ENCODE peak calls at places on chromosomes 2 and 18, in five cellular contexts. C is A549, N is K562, F is HepG2, V is GM12878. Q is an unnamed sample. For H3K4me1, the result is how much of the 10 kb centered on the place peaks cover.

GRCh38 chr2:240433973-240434727 is 1.3 kb upstream of the GPC1 start:
- DNase-seq in C (peak), F (no peak), V (no peak), N (peak), Q (peak)

GRCh38 chr2:72953976-72954375 is 36.7 kb downstream of the EMX1 start:
- DNase-seq in N (no peak), C (no peak), V (no peak), F (no peak), Q (no peak)

GRCh38 chr2:210635257-210635656 is 78.9 kb downstream of the CPS1 start:
- DNase-seq in C (no peak), N (no peak), V (no peak), F (no peak), Q (no peak)

GRCh38 chr2:201242562-201243277 is 17.6 kb upstream of the CASP8 start:
- DNase-seq in N (no peak), V (no peak), F (no peak), C (no peak), Q (no peak)

GRCh38 chr2:126662623-126663022 is 6.7 kb downstream of the GYPC start:
- DNase-seq in N (no peak), F (no peak), C (no peak), V (no peak), Q (no peak)

GRCh38 chr2:58734365-58734764 is 493.2 kb upstream of the FANCL start:
- DNase-seq in F (peak), N (peak), V (no peak), C (peak), Q (peak)

GRCh38 chr2:164792316-164793127 is 49.1 kb downstream of the COBLL1 start:
- DNase-seq in N (no peak), V (no peak), C (peak), F (no peak), Q (no peak)

GRCh38 chr2:196259507-196260481 is 88.4 kb upstream of the STK17B start:
- DNase-seq in F (peak), V (no peak), N (peak), C (peak), Q (peak)

GRCh38 chr18:58324824-58325520 is 280.9 kb downstream of the NEDD4L start:
- DNase-seq in V (no peak), C (no peak), F (no peak), N (no peak), Q (no peak)

GRCh38 chr2:66872926-66873714 is 438.2 kb downstream of the MEIS1 start:
- DNase-seq in N (no peak), V (no peak), C (no peak), F (no peak), Q (no peak)

GRCh38 chr2:227325824-227326195 is 759 bp downstream of the MFF start:
- DNase-seq in V (no peak), F (peak), C (peak), N (peak), Q (peak)

GRCh38 chr18:68152770-68153169 is 562.1 kb downstream of the TMX3 start:
- DNase-seq in V (no peak), F (peak), C (peak), N (no peak), Q (no peak)

GRCh38 chr2:234763051-234763909 is 188.5 kb upstream of the SH3BP4 start:
- DNase-seq in V (no peak), N (no peak), F (peak), C (no peak), Q (no peak)

GRCh38 chr2:5982911-5983310 is 290.7 kb downstream of the SOX11 start:
- DNase-seq in C (no peak), V (no peak), F (no peak), N (no peak), Q (no peak)

GRCh38 chr2:133641497-133641896 is 73.2 kb upstream of the NCKAP5 start:
- DNase-seq in C (peak), F (no peak), V (no peak), N (no peak), Q (no peak)

GRCh38 chr2:239164281-239164871 is 236.4 kb downstream of the HDAC4 start:
- DNase-seq in F (no peak), N (no peak), V (no peak), C (no peak), Q (no peak)

GRCh38 chr2:110717734-110718133 is 14.6 kb upstream of the ACOXL start:
- DNase-seq in F (no peak), V (no peak), C (no peak), N (no peak), Q (no peak)

DNA sequence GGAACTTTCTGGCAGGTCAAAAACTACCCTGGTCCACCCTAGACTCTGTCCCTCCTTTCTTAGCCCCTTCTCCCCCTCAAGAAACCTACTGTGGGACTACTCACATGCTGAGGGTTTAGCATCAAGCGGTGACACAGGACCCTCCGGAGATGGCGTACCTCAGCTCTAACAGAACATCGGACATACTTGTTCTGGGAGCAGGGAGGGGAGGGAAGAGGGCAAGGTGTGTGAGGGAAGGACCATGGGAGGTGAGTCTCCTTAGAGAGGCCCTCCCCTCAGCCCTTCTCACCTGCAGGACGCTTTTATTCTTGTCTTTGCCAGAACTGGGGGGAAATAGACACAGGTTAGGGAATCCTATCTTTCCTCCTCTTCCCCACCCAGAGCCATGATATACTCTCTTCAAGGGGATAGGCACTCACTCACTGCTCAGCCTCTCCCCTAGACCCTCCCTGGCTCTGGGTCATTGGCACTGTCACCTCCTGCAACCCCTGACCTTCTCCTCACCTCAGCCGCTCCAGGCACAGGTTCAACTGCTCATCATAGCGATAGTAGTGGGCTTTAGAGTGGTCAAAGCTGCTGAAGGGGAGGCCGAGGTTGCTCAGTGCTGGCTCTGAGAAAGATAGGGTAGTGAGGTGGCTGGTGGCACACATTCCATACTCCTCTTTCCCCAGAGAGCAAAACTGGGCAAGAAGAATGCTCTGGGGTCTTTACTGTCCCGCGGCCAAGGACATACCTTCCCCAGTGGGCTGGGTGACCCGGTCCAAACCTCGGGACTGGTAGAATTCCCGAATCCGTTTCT is 1.8 kb downstream of the PCGF1 start:
- DNase-seq in F (no peak), V (no peak), C (no peak), N (no peak), Q (no peak)
- H3K4me1 ChIP-seq in F (half or more), V (under half), C (under half), N (half or more), Q (under half)

GRCh38 chr2:113218283-113219091 is 44.7 kb downstream of the PSD4 start:
- DNase-seq in C (peak), V (no peak), F (peak), N (no peak), Q (no peak)

GRCh38 chr2:113216891-113217454 is 43.2 kb downstream of the PSD4 start:
- DNase-seq in C (no peak), V (no peak), F (no peak), N (no peak), Q (peak)

GRCh38 chr2:113216321-113216720 is 42.5 kb downstream of the PSD4 start:
- DNase-seq in V (no peak), N (no peak), C (no peak), F (no peak), Q (no peak)

GRCh38 chr2:113219092-113219441 is 45.3 kb downstream of the PSD4 start:
- DNase-seq in C (no peak), F (no peak), V (no peak), N (no peak), Q (no peak)

DNA sequence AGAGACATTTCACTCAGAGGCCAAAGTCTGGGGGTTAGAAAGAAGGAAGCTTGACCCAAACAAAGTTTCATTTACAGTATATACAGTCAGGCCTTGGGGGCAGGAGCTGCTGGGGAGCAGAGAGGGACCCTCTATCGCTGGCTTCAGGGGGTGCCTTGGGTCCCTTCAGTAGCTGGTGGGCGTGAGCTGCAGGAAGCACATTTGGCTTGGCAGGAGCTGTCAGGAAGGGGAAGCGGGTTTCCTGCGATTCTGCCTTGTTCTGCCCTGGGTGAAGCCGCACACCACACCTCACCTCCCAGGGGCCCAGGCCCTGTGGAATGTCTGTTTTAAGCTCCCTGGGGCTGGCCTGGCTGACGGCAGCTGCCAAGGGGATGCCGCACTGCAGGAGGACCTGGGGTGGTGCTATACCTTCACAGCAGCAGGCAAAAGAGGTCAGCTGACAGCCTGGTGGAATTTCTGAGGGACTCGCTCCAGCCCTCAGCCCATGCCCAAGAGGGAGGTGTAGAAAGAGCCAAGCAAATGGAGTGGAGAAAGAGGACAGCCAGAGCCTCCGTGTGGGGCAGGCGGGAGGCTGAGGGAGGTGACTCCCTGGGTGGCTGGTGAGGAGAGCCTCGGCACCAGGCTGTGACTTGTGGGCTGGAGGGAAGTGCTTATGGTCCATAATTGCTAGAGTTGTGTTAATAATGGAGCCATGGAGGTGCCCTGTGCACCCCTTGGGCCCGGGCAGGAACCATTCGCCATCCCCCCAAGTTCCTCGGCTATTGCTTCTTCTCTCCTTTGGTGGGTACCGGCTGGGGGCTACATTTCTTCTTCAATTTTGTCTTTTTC is 43.9 kb downstream of the PSD4 start:
- DNase-seq in V (no peak), C (peak), F (peak), N (no peak), Q (peak)
- TF ChIP-seq MYC in V (no peak), C (no peak), F (no peak), N (no peak), Q (no peak)

GRCh38 chr2:2613279-2614199 is 282.5 kb upstream of the MYT1L start:
- DNase-seq in N (peak), F (peak), V (peak), C (peak), Q (peak)
- TF ChIP-seq POLR2A in N (peak), F (peak), V (peak), C (peak), Q (no peak)

DNA sequence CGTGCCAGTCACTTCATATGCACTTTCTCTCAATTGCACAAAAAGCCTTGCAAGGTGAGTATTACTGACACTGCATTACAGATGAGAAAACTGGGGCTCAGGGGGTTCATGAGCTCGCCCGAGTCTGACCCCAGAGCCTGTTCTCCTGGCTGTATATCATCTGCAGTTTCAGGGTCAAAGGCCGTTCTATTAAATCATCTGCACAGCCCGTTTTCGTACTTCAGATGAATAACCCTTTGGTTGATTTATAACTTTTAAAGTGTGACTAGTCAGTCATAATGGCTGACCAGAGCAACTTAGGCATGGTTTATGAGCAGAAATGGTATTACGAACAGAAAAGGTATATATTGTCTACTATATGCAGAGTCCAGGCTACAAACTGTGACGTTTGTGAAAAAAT is 35.3 kb upstream of the NPAS2 start:
- DNase-seq in F (no peak), N (no peak), C (no peak), V (no peak), Q (no peak)
- H3K4me1 ChIP-seq in F (half or more), N (under half), C (under half), V (under half), Q (under half)

DNA sequence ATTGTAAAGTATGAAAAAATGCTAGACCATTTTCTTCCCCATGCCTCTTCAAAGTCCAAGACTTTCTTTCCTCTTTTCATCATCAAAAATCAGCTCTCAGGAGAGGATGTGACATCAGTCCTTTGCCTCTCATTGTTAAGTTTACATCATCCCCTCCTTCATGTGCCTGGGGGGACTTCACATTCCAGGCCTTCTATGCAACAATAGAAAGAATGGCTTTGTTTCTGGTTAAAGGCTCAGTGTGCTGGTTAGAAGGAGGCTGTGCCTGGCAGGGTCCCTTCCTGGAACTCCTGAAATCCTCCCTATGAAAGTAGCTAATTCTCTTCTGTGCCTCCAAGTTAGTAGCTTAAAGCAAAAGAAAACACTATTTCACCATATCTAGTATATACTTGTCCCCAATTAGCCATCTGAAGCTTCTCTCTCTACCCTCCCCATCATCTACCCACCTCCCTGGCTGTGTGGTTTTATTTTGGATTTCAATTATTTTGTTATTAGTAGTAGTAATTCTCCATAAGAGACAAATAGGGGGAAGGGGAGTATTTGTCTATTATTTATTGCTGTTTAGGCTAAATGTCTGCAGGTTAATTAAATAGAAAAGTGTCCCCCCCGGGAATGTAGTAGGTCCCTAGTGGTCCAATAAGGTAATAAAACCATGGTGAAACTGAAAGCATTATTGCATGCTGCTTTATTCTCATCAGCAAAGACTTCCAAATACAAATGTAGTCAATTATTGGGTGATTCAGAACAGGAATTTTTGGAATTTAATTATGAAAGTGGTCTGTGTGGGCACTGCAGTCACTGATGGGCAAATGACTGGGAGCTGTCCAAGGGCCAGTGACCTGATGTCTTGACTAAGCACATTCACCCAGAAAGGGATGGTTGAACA is 69.0 kb downstream of the CPO start:
- DNase-seq in N (no peak), F (no peak), C (no peak), V (no peak), Q (peak)
- TF ChIP-seq MYC in N (no peak), F (no peak), C (no peak), V (no peak), Q (no peak)

GRCh38 chr18:24426398-24427294 is at the start of gene IMPACT:
- DNase-seq in N (peak), F (peak), C (peak), V (no peak), Q (peak)
- TF ChIP-seq POLR2A in N (peak), F (peak), C (peak), V (peak), Q (peak)

GRCh38 chr18:77110936-77111335 is 21.6 kb downstream of the MBP start:
- DNase-seq in V (no peak), F (no peak), C (no peak), N (no peak), Q (no peak)
- H3K4me1 ChIP-seq in V (under half), F (under half), C (half or more), N (under half), Q (under half)

GRCh38 chr18:77897606-77898005 is 648.0 kb downstream of the GALR1 start:
- DNase-seq in C (no peak), N (no peak), V (no peak), F (no peak), Q (no peak)
- TF ChIP-seq MYC in C (no peak), N (no peak), V (no peak), F (no peak), Q (no peak)

GRCh38 chr18:3653263-3653858 is 203.4 kb downstream of the TGIF1 start:
- DNase-seq in V (no peak), C (peak), N (peak), F (no peak), Q (no peak)
- TF ChIP-seq POLR2A in V (no peak), C (no peak), N (no peak), F (no peak), Q (no peak)

GRCh38 chr2:9547272-9547991 is 8.2 kb downstream of the ADAM17 start:
- DNase-seq in V (no peak), C (no peak), N (no peak), F (no peak), Q (peak)

GRCh38 chr2:9548506-9548905 is 7.1 kb downstream of the ADAM17 start:
- DNase-seq in C (no peak), V (no peak), F (no peak), N (peak), Q (no peak)

GRCh38 chr2:9552491-9553178 is 3.0 kb downstream of the ADAM17 start:
- DNase-seq in C (peak), N (peak), V (no peak), F (no peak), Q (peak)

GRCh38 chr2:9545502-9545901 is 10.1 kb downstream of the ADAM17 start:
- DNase-seq in C (no peak), V (no peak), F (no peak), N (no peak), Q (no peak)

GRCh38 chr2:9549420-9549819 is 6.2 kb downstream of the ADAM17 start:
- DNase-seq in C (no peak), N (no peak), F (no peak), V (no peak), Q (no peak)
- H3K4me1 ChIP-seq in C (half or more), N (under half), F (half or more), V (half or more), Q (under half)